ENCODE peak calls at places on chromosome 1, in seven cellular contexts. D is retina; O is stimulated activated CD4-positive, alpha-beta T cell treated with anti-CD3 and anti-CD28 coated beads, Interleukin-4, amount 100 ng/mL, for 24 hours; L is lung; U is effector CD4-positive, alpha-beta T cell; I is lower leg skin; N is AG08395. S is an unnamed sample.

GRCh38 chr1:214076341-214077035 is 88.7 kb downstream of the PROX1 start:
- DNase-seq in U (no peak), I (no peak), D (no peak), L (no peak), O (no peak), N (no peak), S (no peak)

GRCh38 chr1:159855709-159856108 is 6.7 kb downstream of the VSIG8 start:
- DNase-seq in U (no peak), I (no peak), L (no peak), O (no peak), N (no peak), D (peak; percentile 36), S (no peak)

GRCh38 chr1:14804626-14805025 is 206.1 kb downstream of the KAZN start:
- DNase-seq in N (no peak), O (no peak), U (no peak), I (no peak), D (no peak), L (no peak), S (no peak)

GRCh38 chr1:107677674-107678073 is 287.3 kb downstream of the VAV3 start:
- DNase-seq in N (no peak), D (no peak), O (no peak), U (no peak), I (no peak), L (no peak), S (no peak)

GRCh38 chr1:32405672-32406467 is 11.6 kb upstream of the BSDC1 start:
- DNase-seq in O (no peak), I (no peak), U (no peak), D (no peak), L (no peak), N (no peak), S (no peak)

GRCh38 chr1:39106949-39107740 is 81.0 kb downstream of the NDUFS5 start:
- DNase-seq in L (no peak), I (no peak), D (peak; percentile 59), O (no peak), N (no peak), U (no peak), S (no peak)

GRCh38 chr1:157360021-157360390 is 192.3 kb downstream of the FCRL5 start:
- DNase-seq in U (no peak), D (no peak), O (no peak), L (no peak), N (no peak), I (no peak), S (no peak)

GRCh38 chr1:22625262-22625925 is 11.0 kb upstream of the C1QA start:
- DNase-seq in D (no peak), U (no peak), L (no peak), I (no peak), O (no peak), N (peak; percentile 16), S (peak; percentile 35)